ENCODE peak calls at places on chromosomes 6 and 20, in ten cellular contexts. K is fibroblast of lung, Q is Karpas-422, B is colonic mucosa, C is MM.1S, A is mammary epithelial cell, I is H9, J is HepG2, S is endodermal cell, L is neural progenitor cell. O is an unnamed sample.

GRCh38 chr6:55069132-55069781 is 105.1 kb upstream of the HCRTR2 start:
- DNase-seq in K (peak; percentile 43), Q (peak; percentile 73), B (peak; percentile 67), C (peak; percentile 41), A (peak; percentile 39), I (peak; percentile 30), J (peak; percentile 49), S (peak; percentile 72), L (peak; percentile 68), O (no peak)

GRCh38 chr6:87714093-87714809 is 12.2 kb upstream of the AKIRIN2 start:
- DNase-seq in K (peak; percentile 89), Q (peak; percentile 35), B (no peak), C (no peak), A (peak; percentile 97), I (no peak), J (no peak), S (no peak), L (no peak), O (no peak)

GRCh38 chr6:22313796-22314195 is 17.0 kb upstream of the PRL start:
- DNase-seq in K (no peak), Q (no peak), B (no peak), C (peak; percentile 51), A (no peak), I (no peak), J (no peak), S (no peak), L (no peak), O (no peak)

GRCh38 chr20:35260426-35260825 is 17.5 kb downstream of the MMP24OS start:
- DNase-seq in K (no peak), Q (no peak), B (no peak), C (no peak), A (no peak), I (peak; percentile 40), J (no peak), S (peak; percentile 66), L (no peak), O (no peak)

GRCh38 chr20:12893019-12893418 is 115.8 kb upstream of the SPTLC3 start:
- DNase-seq in K (no peak), Q (no peak), B (no peak), C (no peak), A (no peak), I (no peak), J (no peak), S (no peak), L (no peak), O (no peak)

GRCh38 chr6:113488061-113488460 is 369.1 kb upstream of the MARCKS start:
- DNase-seq in K (no peak), Q (no peak), B (no peak), C (no peak), A (no peak), I (no peak), J (no peak), S (no peak), L (no peak), O (no peak)

GRCh38 chr6:1023229-1023628 is 288.7 kb upstream of the FOXQ1 start:
- DNase-seq in K (no peak), Q (no peak), B (no peak), C (no peak), A (no peak), I (no peak), J (no peak), S (no peak), L (no peak), O (peak; percentile 10)

GRCh38 chr20:57922701-57923100 is 212.9 kb upstream of the PMEPA1 start:
- DNase-seq in K (no peak), Q (no peak), B (no peak), C (no peak), A (no peak), I (no peak), J (no peak), S (no peak), L (no peak), O (no peak)

GRCh38 chr6:72505446-72505845 is 116.4 kb upstream of the KCNQ5 start:
- DNase-seq in K (no peak), Q (no peak), B (no peak), C (no peak), A (peak; percentile 23), I (no peak), J (no peak), S (no peak), L (no peak), O (no peak)

GRCh38 chr6:56691201-56691595 is 48.5 kb upstream of the DST start:
- DNase-seq in K (no peak), Q (no peak), B (peak; percentile 44), C (no peak), A (no peak), I (no peak), J (no peak), S (no peak), L (no peak), O (no peak)

GRCh38 chr6:56692586-56693245 is 50.0 kb upstream of the DST start:
- DNase-seq in K (peak; percentile 48), Q (no peak), B (no peak), C (no peak), A (no peak), I (no peak), J (peak; percentile 47), S (no peak), L (no peak), O (no peak)

GRCh38 chr6:56693246-56693607 is 50.5 kb upstream of the DST start:
- DNase-seq in K (peak; percentile 94), Q (no peak), B (peak; percentile 88), C (no peak), A (peak; percentile 63), I (no peak), J (peak; percentile 75), S (no peak), L (no peak), O (peak; percentile 94)

GRCh38 chr6:56695702-56696101 is 53.0 kb upstream of the DST start:
- DNase-seq in K (peak; percentile 45), Q (no peak), B (no peak), C (no peak), A (no peak), I (no peak), J (no peak), S (no peak), L (no peak), O (no peak)

DNA sequence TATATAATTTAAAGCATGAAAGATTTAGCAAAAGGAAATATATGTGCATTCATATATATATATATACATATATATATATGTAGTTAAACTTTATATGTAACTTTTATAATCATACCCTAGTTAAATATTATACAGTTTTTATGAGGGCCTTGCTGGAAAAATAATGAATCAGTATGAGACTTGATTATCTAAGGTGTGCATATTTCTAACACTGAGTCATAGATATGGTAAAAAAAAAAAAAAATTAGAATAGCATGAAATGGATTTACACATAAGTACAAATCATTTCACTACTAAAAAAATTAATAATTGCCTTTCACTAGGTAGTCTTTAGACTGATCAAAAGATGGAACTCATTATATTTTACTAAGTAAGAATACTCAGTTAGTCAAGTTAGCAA is 51.3 kb upstream of the DST start:
- DNase-seq in K (peak; percentile 43), Q (no peak), B (no peak), C (no peak), A (no peak), I (no peak), J (no peak), S (no peak), L (no peak), O (no peak)
- H3K9ac ChIP-seq in K (no peak overlapping the region), Q (no peak overlapping the region), B (no peak overlapping the region), C (no peak overlapping the region), A (no peak overlapping the region), I (no peak overlapping the region), J (no peak overlapping the region), S (no peak overlapping the region), L (no peak overlapping the region), O (no peak overlapping the region)

DNA sequence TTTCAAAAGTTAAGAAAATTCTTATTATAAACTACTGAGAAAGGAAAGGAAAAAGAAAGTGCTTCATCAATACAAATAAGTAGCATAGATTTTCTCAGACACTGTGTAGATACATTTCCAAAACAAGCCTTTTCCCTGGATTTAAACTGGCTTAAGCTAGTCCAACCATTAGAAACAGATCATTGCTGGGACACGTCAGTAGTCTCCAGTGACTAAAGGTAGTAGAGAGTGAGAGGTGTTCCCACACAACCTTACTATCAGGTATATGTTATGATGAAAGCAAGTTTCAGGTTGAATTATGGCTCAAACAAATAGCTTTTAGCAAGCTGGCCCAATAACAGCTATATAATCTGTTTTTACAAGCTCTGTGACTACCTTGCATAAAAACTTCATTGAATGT is 47.3 kb upstream of the SLC2A12 start:
- DNase-seq in K (no peak), Q (no peak), B (no peak), C (no peak), A (peak; percentile 62), I (no peak), J (no peak), S (no peak), L (no peak), O (no peak)
- H3K27ac ChIP-seq in K (no peak overlapping the region), Q (no peak overlapping the region), B (no peak overlapping the region), C (no peak overlapping the region), A (no peak overlapping the region), I (no peak overlapping the region), J (no peak overlapping the region), S (no peak overlapping the region), L (no peak overlapping the region), O (no peak overlapping the region)

DNA sequence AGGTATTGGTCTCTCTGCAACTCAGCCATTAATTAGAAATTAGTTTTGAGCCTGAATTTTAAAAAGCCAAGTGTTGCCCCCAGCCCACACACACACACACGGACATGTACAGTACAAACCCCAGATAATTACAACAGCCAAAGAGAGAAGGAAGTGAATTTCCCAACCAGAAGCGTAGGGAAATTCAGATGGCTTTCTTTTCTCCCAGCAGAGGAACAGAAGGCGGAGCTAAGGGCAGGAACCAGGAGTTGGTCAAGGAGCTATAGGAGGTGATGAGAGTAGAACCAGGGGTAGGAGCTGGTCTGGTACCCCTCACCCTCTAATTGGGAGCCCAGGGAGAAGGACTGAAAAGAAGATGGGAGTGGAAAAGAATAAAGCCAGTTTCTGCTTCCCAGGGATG is 3.9 kb upstream of the ZBTB9 start:
- DNase-seq in K (no peak), Q (no peak), B (no peak), C (no peak), A (no peak), I (no peak), J (no peak), S (no peak), L (no peak), O (no peak)
- H3K9ac ChIP-seq in K (no peak overlapping the region), Q (no peak overlapping the region), B (no peak overlapping the region), C (no peak overlapping the region), A (no peak overlapping the region), I (no peak overlapping the region), J (no peak overlapping the region), S (no peak overlapping the region), L (no peak overlapping the region), O (no peak overlapping the region)

GRCh38 chr20:4041748-4042411 is 26.5 kb upstream of the RNF24 start:
- DNase-seq in K (peak; percentile 98), Q (no peak), B (peak; percentile 96), C (no peak), A (peak; percentile 98), I (no peak), J (no peak), S (peak; percentile 75), L (no peak), O (peak; percentile 94)
- H3K27ac ChIP-seq in K (no peak overlapping the region), Q (no peak overlapping the region), B (no peak overlapping the region), C (no peak overlapping the region), A (no peak overlapping the region), I (no peak overlapping the region), J (no peak overlapping the region), S (no peak overlapping the region), L (no peak overlapping the region), O (peak overlapping the region; percentile 35)

GRCh38 chr20:31788578-31788977 is 30.6 kb upstream of the MYLK2 start:
- DNase-seq in K (no peak), Q (peak; percentile 29), B (no peak), C (no peak), A (peak; percentile 8), I (peak; percentile 45), J (no peak), S (peak; percentile 72), L (no peak), O (no peak)
- H3K9ac ChIP-seq in K (no peak overlapping the region), Q (no peak overlapping the region), B (no peak overlapping the region), C (no peak overlapping the region), A (peak overlapping the region; percentile 18), I (no peak overlapping the region), J (no peak overlapping the region), S (no peak overlapping the region), L (no peak overlapping the region), O (no peak overlapping the region)